ENCODE peak calls at places on chromosomes 11 and 22, in seven cellular contexts. U, Y, X, J, T, K and L are unnamed samples.

GRCh38 chr22:39174498-39175120 is 22.1 kb upstream of the CBX7 start:
- DNase-seq in K (peak; percentile 87), T (peak; percentile 47), J (peak; percentile 38), X (no peak), U (peak; percentile 87), Y (peak; percentile 79), L (peak; percentile 95)

GRCh38 chr11:116173946-116174911 is 598.6 kb downstream of the BUD13 start:
- DNase-seq in K (no peak), T (no peak), U (no peak), J (no peak), Y (no peak), X (no peak), L (no peak)

GRCh38 chr11:44674809-44675208 is 52.0 kb upstream of the TSPAN18 start:
- DNase-seq in Y (no peak), J (no peak), T (no peak), X (no peak), U (no peak), K (no peak), L (no peak)

GRCh38 chr22:25896098-25896497 is 154.1 kb downstream of the MYO18B start:
- DNase-seq in U (no peak), J (no peak), T (peak; percentile 28), X (no peak), Y (no peak), K (no peak), L (no peak)

GRCh38 chr11:15603208-15603607 is 488.5 kb downstream of the INSC start:
- DNase-seq in J (no peak), X (no peak), Y (peak; percentile 36), T (no peak), K (no peak), U (peak; percentile 43), L (no peak)

GRCh38 chr22:27754247-27754887 is 47.2 kb downstream of the MN1 start:
- DNase-seq in T (no peak), X (no peak), U (no peak), J (no peak), K (no peak), Y (no peak), L (peak; percentile 88)

GRCh38 chr22:24325105-24325757 is 54.6 kb downstream of the SPECC1L start:
- DNase-seq in J (no peak), U (no peak), K (peak; percentile 80), X (peak; percentile 91), T (peak; percentile 84), Y (no peak), L (peak; percentile 95)

GRCh38 chr22:45268167-45268957 is 16.4 kb upstream of the UPK3A start:
- DNase-seq in U (peak; percentile 40), K (peak; percentile 46), J (no peak), T (no peak), X (no peak), Y (peak; percentile 30), L (peak; percentile 88)

GRCh38 chr11:119488256-119488995 is 65.5 kb upstream of the THY1 start:
- DNase-seq in T (no peak), U (peak; percentile 5), J (no peak), K (no peak), Y (no peak), X (no peak), L (no peak)

GRCh38 chr11:13140028-13140870 is 131.1 kb downstream of the RASSF10 start:
- DNase-seq in Y (no peak), J (no peak), X (no peak), T (peak; percentile 63), U (no peak), K (no peak), L (no peak)

GRCh38 chr22:49760630-49761571 is 66.8 kb downstream of the BRD1 start:
- DNase-seq in T (peak; percentile 86), Y (no peak), K (no peak), X (no peak), J (no peak), U (no peak), L (peak; percentile 65)

GRCh38 chr11:96388891-96389603 is 665 bp downstream of the CCDC82 start:
- DNase-seq in J (no peak), X (no peak), U (no peak), Y (no peak), T (no peak), K (peak; percentile 36), L (no peak)

GRCh38 chr22:46057762-46058420 is 80.9 kb upstream of the WNT7B start:
- DNase-seq in X (peak; percentile 66), J (no peak), U (peak; percentile 64), K (peak; percentile 76), Y (no peak), T (peak; percentile 84), L (peak; percentile 93)

GRCh38 chr11:16226245-16226644 is 130.1 kb downstream of the SOX6 start:
- DNase-seq in J (no peak), Y (no peak), U (peak; percentile 18), T (peak; percentile 12), X (no peak), K (no peak), L (no peak)

GRCh38 chr11:86523738-86524602 is 148.4 kb downstream of the ME3 start:
- DNase-seq in K (peak; percentile 75), T (no peak), U (no peak), X (no peak), J (no peak), Y (no peak), L (peak; percentile 93)

GRCh38 chr22:24521791-24522245 is 26.7 kb downstream of the UPB1 start:
- DNase-seq in K (peak; percentile 32), T (peak; percentile 75), Y (no peak), U (no peak), X (peak; percentile 59), J (no peak), L (peak; percentile 87)

GRCh38 chr22:49961601-49962011 is 1.0 kb downstream of the PIM3 start:
- DNase-seq in J (no peak), X (no peak), K (no peak), Y (no peak), U (no peak), T (no peak), L (peak; percentile 93)

GRCh38 chr11:100469835-100470234 is 217.3 kb upstream of the ARHGAP42 start:
- DNase-seq in J (no peak), X (no peak), T (no peak), Y (no peak), U (no peak), K (no peak), L (no peak)

GRCh38 chr11:18372187-18372586 is 22.2 kb upstream of the LDHA start:
- DNase-seq in U (no peak), X (no peak), Y (no peak), J (no peak), T (no peak), K (no peak), L (no peak)

GRCh38 chr22:32897400-32897799 is 95.9 kb downstream of the TIMP3 start:
- DNase-seq in K (no peak), X (no peak), U (no peak), J (no peak), Y (no peak), T (no peak), L (peak; percentile 84)

GRCh38 chr11:103682318-103683184 is 353.9 kb upstream of the DDI1 start:
- DNase-seq in J (no peak), Y (peak; percentile 37), T (peak; percentile 81), U (peak; percentile 31), K (peak; percentile 55), X (peak; percentile 73), L (peak; percentile 73)

GRCh38 chr11:117478926-117479325 is 151.3 kb downstream of the CEP164 start:
- DNase-seq in Y (no peak), U (no peak), X (no peak), T (no peak), J (no peak), K (no peak), L (no peak)

GRCh38 chr11:86805873-86806310 is 5.5 kb downstream of the PRSS23 start:
- DNase-seq in U (no peak), Y (no peak), J (no peak), X (no peak), T (peak; percentile 48), K (no peak), L (no peak)

GRCh38 chr11:125953401-125953935 is 7.6 kb downstream of the VSIG10L2 start:
- DNase-seq in J (no peak), T (no peak), K (no peak), X (no peak), Y (no peak), U (no peak), L (peak; percentile 69)

GRCh38 chr11:126153999-126154398 is 57.5 kb downstream of the RPUSD4 start:
- DNase-seq in J (no peak), K (peak; percentile 83), Y (no peak), U (peak; percentile 66), T (no peak), X (no peak), L (no peak)

GRCh38 chr22:26162961-26163360 is 6.3 kb upstream of the SEZ6L start:
- DNase-seq in T (no peak), K (no peak), U (no peak), Y (no peak), X (no peak), J (no peak), L (no peak)

GRCh38 chr11:19311306-19312030 is 70.7 kb upstream of the E2F8 start:
- DNase-seq in T (peak; percentile 54), K (peak; percentile 69), X (peak; percentile 34), J (peak; percentile 25), Y (peak; percentile 62), U (peak; percentile 22), L (peak; percentile 94)

GRCh38 chr11:68870470-68870869 is 28.8 kb upstream of the CPT1A start:
- DNase-seq in U (no peak), K (no peak), T (no peak), X (no peak), J (no peak), Y (no peak), L (no peak)

GRCh38 chr11:450809-451451 is 851 bp downstream of the PTDSS2 start:
- DNase-seq in Y (peak; percentile 54), X (peak; percentile 37), U (peak; percentile 47), K (peak; percentile 81), J (peak; percentile 37), T (peak; percentile 84), L (peak; percentile 98)

GRCh38 chr11:83044958-83045712 is 26.6 kb downstream of the RAB30 start:
- DNase-seq in U (no peak), K (peak; percentile 66), T (no peak), X (no peak), J (no peak), Y (no peak), L (peak; percentile 72)

GRCh38 chr11:2795491-2795991 is 90.0 kb downstream of the CDKN1C start:
- DNase-seq in Y (peak; percentile 10), K (no peak), X (no peak), U (peak; percentile 14), J (no peak), T (no peak), L (peak; percentile 64)